ENCODE peak calls at places on chromosomes 11 and 22, in six cellular contexts. P is astrocyte, Z is fibroblast of lung, U is PC-3, Q is ovary, V is fibroblast of villous mesenchyme. G is an unnamed sample.

GRCh38 chr11:121300313-121300971 is 7.9 kb downstream of the SC5D start:
- DNase-seq in Q (no peak), V (peak), U (no peak), Z (no peak), P (no peak), G (no peak)

GRCh38 chr11:93113824-93114223 is 84.0 kb downstream of the SLC36A4 start:
- DNase-seq in Q (no peak), P (no peak), Z (no peak), U (no peak), V (no peak), G (no peak)

GRCh38 chr11:83855237-83855636 is 569.1 kb upstream of the CCDC90B start:
- DNase-seq in U (no peak), Z (no peak), P (no peak), Q (no peak), V (no peak), G (no peak)

GRCh38 chr11:46522682-46523281 is 71.0 kb downstream of the AMBRA1 start:
- DNase-seq in Q (no peak), P (no peak), Z (no peak), V (no peak), U (no peak), G (no peak)

GRCh38 chr22:26416256-26416655 is 12.8 kb upstream of the ASPHD2 start:
- DNase-seq in P (no peak), V (no peak), U (no peak), Q (no peak), Z (no peak), G (no peak)

GRCh38 chr11:23205156-23205871 is 345.0 kb upstream of the CCDC179 start:
- DNase-seq in U (peak), P (peak), Z (peak), V (peak), Q (no peak), G (peak)

GRCh38 chr22:48926663-48927062 is 901.0 kb downstream of the BRD1 start:
- DNase-seq in Z (no peak), V (no peak), P (no peak), U (no peak), Q (no peak), G (no peak)

GRCh38 chr11:8610532-8611116 is 16.6 kb upstream of the STK33 start:
- DNase-seq in Z (no peak), U (no peak), V (no peak), P (no peak), Q (no peak), G (peak)

GRCh38 chr11:119976805-119977583 is 160.9 kb downstream of the TRIM29 start:
- DNase-seq in Q (no peak), Z (no peak), V (no peak), P (no peak), U (no peak), G (no peak)

DNA sequence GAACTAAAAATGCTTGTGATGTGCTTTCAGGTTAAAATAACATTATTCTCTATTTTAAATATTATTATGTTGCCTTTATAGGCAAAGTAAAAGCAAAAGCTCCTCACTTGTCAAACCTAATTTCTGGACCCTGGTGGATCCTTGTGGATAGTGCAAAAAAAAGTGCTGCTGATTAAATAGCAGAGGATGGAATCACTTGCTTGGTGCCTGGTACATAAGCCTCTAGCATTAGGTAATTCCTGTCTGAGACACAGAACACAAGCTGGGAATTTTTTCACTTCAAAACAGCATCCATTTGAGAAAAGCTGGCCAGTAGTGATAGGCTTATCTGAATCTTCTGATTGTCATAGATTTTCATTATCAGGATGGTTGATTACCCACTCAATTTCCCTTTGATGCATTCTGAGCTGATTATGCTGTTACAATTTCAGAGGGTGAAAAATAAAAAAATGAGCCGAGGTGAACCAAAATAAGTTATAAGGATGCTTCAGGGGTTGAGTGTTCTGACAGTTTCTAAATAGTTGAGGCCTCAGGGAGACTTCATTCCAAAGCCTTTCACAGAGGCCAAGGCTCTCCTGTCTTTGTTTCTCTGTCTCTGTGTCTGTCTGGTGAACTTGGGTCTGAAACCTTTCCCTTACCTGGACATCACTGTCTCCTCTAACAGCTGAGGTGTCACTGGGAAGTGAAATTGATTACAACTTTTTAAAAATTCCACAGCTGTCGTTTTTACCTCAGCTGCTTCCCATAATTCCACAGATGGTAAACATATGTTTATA is 242.8 kb downstream of the NELL1 start:
- DNase-seq in U (no peak), Z (no peak), V (no peak), P (no peak), Q (no peak), G (no peak)
- TF ChIP-seq CTCF in U (no peak), Z (no peak), V (no peak), P (no peak), Q (no peak), G (no peak)

GRCh38 chr11:95556342-95557151 is 233.0 kb downstream of the FAM76B start:
- DNase-seq in Z (peak), V (peak), U (no peak), P (peak), Q (no peak), G (peak)
- H3K4me3 ChIP-seq in Z (no peak), V (no peak), U (no peak), P (no peak), Q (no peak), G (no peak)

GRCh38 chr11:11169715-11170351 is 183.2 kb downstream of the CSNK2A3 start:
- DNase-seq in P (no peak), Q (no peak), V (no peak), Z (no peak), U (no peak), G (no peak)

GRCh38 chr11:11173316-11174025 is 179.6 kb downstream of the CSNK2A3 start:
- DNase-seq in Z (no peak), P (no peak), V (no peak), Q (no peak), U (peak), G (no peak)

GRCh38 chr11:11171854-11172253 is 181.2 kb downstream of the CSNK2A3 start:
- DNase-seq in Q (no peak), V (no peak), Z (peak), P (no peak), U (no peak), G (no peak)

GRCh38 chr11:11170352-11171084 is 182.5 kb downstream of the CSNK2A3 start:
- DNase-seq in Q (no peak), U (no peak), Z (no peak), V (no peak), P (no peak), G (no peak)

DNA sequence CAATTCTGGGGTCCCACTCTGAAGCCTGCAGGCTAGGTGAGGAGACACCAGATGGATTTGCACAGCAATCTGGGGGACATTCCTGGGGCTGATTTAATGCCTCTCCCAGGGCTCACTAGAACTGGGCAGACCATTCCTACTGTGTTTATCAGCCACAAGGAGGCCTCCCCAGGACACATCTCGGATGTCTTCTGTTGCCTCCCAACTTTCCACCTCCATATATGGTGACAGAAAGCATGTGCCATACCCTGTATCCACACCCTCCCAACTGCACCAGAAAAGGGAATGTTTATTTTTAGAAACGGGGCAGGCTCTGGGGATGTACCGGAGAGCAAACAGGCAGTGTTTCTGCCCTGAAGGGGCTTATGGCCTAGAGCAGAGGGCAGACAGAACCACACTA is 181.8 kb downstream of the CSNK2A3 start:
- DNase-seq in Z (peak), Q (no peak), V (no peak), P (peak), U (no peak), G (no peak)
- TF ChIP-seq CTCF in Z (no peak), Q (no peak), V (peak), P (no peak), U (no peak), G (no peak)

GRCh38 chr22:23563111-23563510 is 17.0 kb downstream of the IGLL1 start:
- DNase-seq in U (no peak), Z (no peak), Q (no peak), V (no peak), P (no peak), G (no peak)

GRCh38 chr22:23564276-23564675 is 15.8 kb downstream of the IGLL1 start:
- DNase-seq in V (no peak), Q (no peak), P (no peak), U (no peak), Z (no peak), G (no peak)

GRCh38 chr22:23566716-23567475 is 13.2 kb downstream of the IGLL1 start:
- DNase-seq in Q (no peak), V (no peak), U (no peak), Z (no peak), P (no peak), G (no peak)

GRCh38 chr22:23565942-23566715 is 14.0 kb downstream of the IGLL1 start:
- DNase-seq in Z (no peak), Q (peak), U (no peak), V (no peak), P (no peak), G (no peak)

GRCh38 chr22:23565288-23565941 is 14.7 kb downstream of the IGLL1 start:
- DNase-seq in Q (no peak), P (no peak), V (no peak), Z (no peak), U (no peak), G (peak)
- H3K4me3 ChIP-seq in Q (no peak), P (no peak), V (no peak), Z (no peak), U (no peak), G (no peak)

DNA sequence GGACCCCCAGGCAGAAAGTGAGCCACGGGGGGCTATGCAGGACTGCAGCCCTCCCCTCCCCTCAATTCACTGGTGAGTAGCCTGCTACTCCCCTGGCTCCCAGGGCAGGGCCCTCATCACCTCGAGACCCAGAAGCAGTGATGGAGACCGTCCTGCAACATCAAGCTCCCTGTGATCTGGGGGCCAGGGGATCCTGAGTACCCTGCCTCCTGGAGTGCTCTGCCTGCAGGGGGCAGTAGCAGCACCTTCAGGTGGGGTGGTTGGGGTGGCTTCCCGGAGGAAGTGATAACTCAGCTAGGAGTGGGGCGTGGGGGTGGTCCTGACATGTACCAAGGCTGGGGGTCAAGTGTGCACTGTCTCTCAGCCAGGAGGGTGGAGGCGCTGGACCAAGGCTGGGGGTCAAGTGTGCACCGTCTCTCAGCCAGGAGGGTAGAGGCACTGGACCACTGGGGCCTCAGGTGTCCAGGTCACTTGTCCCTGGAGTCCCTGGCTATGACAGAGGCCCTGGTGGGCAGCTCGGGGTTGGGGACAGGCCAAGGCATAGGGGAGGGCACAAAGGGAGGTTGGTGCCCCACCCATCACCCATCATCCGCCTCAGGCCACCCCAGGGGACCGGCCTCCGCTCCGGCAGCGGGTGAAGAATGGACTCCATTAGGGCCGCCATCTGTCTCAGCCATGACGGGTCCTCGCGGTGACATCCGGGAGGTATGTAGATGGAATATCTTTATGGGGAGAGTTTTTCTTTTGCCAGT is 9.4 kb downstream of the RTN4R start:
- DNase-seq in P (no peak), U (no peak), V (no peak), Q (no peak), Z (no peak), G (no peak)
- TF ChIP-seq CTCF in P (peak), U (peak), V (peak), Q (no peak), Z (no peak), G (peak)

DNA sequence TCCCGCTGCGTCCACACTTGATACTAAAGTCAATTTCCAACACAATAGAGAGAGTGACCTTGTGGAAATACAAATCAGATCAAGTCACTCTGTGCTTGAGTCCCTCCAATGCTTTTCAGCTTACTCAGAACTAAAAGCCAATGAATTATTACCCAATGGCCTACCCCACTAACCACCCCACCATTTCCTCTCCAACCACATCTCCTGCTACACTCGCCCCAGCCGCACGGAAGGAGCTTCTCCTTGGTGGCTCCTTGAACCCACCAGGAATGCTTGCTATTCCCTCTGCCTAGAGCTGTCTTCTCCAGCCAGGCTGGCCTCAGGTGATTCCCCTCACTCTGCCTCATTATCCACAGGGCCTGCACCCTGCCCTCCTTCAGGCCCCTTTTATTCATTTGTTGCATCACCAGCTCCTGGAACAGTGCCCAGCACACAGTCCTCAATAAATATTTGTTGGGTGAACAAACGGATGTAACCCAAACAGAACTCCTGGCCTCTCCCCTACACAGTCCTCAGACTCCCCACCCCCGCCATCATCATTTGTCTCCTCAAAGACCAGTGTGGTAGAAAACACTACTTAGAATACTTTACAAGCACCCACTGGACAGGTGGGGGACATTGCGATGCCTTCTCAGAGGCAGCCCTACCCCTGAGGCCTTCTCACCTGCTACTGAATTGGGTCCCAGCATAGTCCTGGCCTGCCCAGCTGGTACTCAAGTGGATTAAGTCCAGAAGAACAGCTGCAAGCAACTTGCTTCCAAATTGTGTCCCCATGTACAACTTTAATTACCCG is 12.6 kb downstream of the ABTB2 start:
- DNase-seq in V (peak), U (peak), Q (peak), P (peak), Z (peak), G (peak)
- H3K4me3 ChIP-seq in V (no peak), U (peak), Q (no peak), P (peak), Z (no peak), G (no peak)

G was measured in choroid plexus epithelial cell.